ENCODE peak calls at places on chromosomes 5 and 9, in nine cellular contexts. A is effector memory CD4-positive, alpha-beta T cell; X is DMS153; M is GM04504; B is glutamatergic neuron; T is prostate gland; C is iris pigment epithelial cell; U is B cell; F is amygdala. H is an unnamed sample.

GRCh38 chr5:132770476-132771159 is 6.4 kb downstream of the SEPTIN8 start:
- DNase-seq in A (no peak), X (no peak), M (no peak), B (no peak), T (no peak), C (no peak), U (no peak), F (no peak), H (no peak)

GRCh38 chr5:84290161-84290560 is 94.5 kb downstream of the EDIL3 start:
- DNase-seq in A (no peak), X (no peak), M (no peak), B (no peak), T (no peak), C (peak; percentile 41), U (no peak), F (no peak), H (no peak)

GRCh38 chr5:149426931-149427330 is 47.8 kb upstream of the IL17B start:
- DNase-seq in A (no peak), X (no peak), M (no peak), B (no peak), T (no peak), C (peak; percentile 51), U (no peak), F (no peak), H (no peak)

GRCh38 chr5:58800410-58800809 is 217.5 kb downstream of the RAB3C start:
- DNase-seq in A (no peak), X (no peak), M (no peak), B (no peak), T (no peak), C (no peak), U (no peak), F (no peak), H (no peak)

GRCh38 chr5:54093081-54093492 is 217.3 kb downstream of the ARL15 start:
- DNase-seq in A (no peak), X (no peak), M (no peak), B (no peak), T (peak; percentile 6), C (no peak), U (no peak), F (no peak), H (no peak)

GRCh38 chr5:77995793-77996409 is 219.8 kb upstream of the TBCA start:
- DNase-seq in A (no peak), X (peak; percentile 64), M (no peak), B (no peak), T (no peak), C (no peak), U (no peak), F (no peak), H (no peak)

GRCh38 chr5:2193142-2193922 is 310.6 kb upstream of the IRX4 start:
- DNase-seq in A (no peak), X (no peak), M (no peak), B (no peak), T (no peak), C (no peak), U (no peak), F (no peak), H (no peak)

GRCh38 chr9:35749515-35750255 is 598 bp downstream of the RGP1 start:
- DNase-seq in A (peak; percentile 29), X (no peak), M (no peak), B (no peak), T (peak; percentile 20), C (no peak), U (peak; percentile 45), F (no peak), H (no peak)

GRCh38 chr9:88011005-88011766 is 36.9 kb upstream of the CDK20 start:
- DNase-seq in A (no peak), X (no peak), M (no peak), B (no peak), T (no peak), C (peak; percentile 14), U (no peak), F (no peak), H (peak; percentile 55)

GRCh38 chr5:61881821-61882220 is 424.2 kb upstream of the KIF2A start:
- DNase-seq in A (no peak), X (no peak), M (no peak), B (no peak), T (no peak), C (peak; percentile 50), U (no peak), F (peak; percentile 3), H (peak; percentile 13)

GRCh38 chr9:37262410-37262809 is 142.0 kb downstream of the ZCCHC7 start:
- DNase-seq in A (no peak), X (no peak), M (no peak), B (peak; percentile 34), T (no peak), C (peak; percentile 35), U (no peak), F (no peak), H (peak; percentile 12)

GRCh38 chr5:74327339-74327685 is 313.2 kb downstream of the ENC1 start:
- DNase-seq in A (no peak), X (no peak), M (no peak), B (no peak), T (no peak), C (no peak), U (no peak), F (no peak), H (no peak)

GRCh38 chr5:55004728-55005127 is 19.3 kb upstream of the GZMK start:
- DNase-seq in A (no peak), X (no peak), M (no peak), B (no peak), T (no peak), C (peak; percentile 82), U (no peak), F (no peak), H (no peak)

GRCh38 chr9:8567963-8568579 is 768.5 kb upstream of the DMAC1 start:
- DNase-seq in A (no peak), X (no peak), M (no peak), B (no peak), T (no peak), C (no peak), U (no peak), F (no peak), H (no peak)

GRCh38 chr5:129246088-129246487 is 151.5 kb downstream of the ISOC1 start:
- DNase-seq in A (no peak), X (no peak), M (no peak), B (no peak), T (no peak), C (peak; percentile 4), U (no peak), F (no peak), H (no peak)

GRCh38 chr5:167576126-167576525 is 715.3 kb upstream of the WWC1 start:
- DNase-seq in A (no peak), X (no peak), M (no peak), B (no peak), T (no peak), C (no peak), U (no peak), F (no peak), H (no peak)

GRCh38 chr5:103456476-103456875 is 106.1 kb downstream of the NUDT12 start:
- DNase-seq in A (no peak), X (no peak), M (no peak), B (no peak), T (no peak), C (no peak), U (no peak), F (no peak), H (no peak)

GRCh38 chr5:88886252-88886651 is 3.3 kb upstream of the MEF2C start:
- DNase-seq in A (no peak), X (no peak), M (no peak), B (no peak), T (no peak), C (no peak), U (no peak), F (no peak), H (no peak)

GRCh38 chr9:130172161-130172857 is at the start of gene NCS1:
- DNase-seq in A (no peak), X (peak; percentile 9), M (no peak), B (peak; percentile 93), T (peak; percentile 77), C (peak; percentile 72), U (peak; percentile 81), F (peak; percentile 61), H (peak; percentile 99)

GRCh38 chr9:91207889-91208651 is 153.6 kb downstream of the AUH start:
- DNase-seq in A (no peak), X (no peak), M (no peak), B (no peak), T (no peak), C (peak; percentile 82), U (no peak), F (no peak), H (no peak)

GRCh38 chr5:32712463-32713395 is 1.6 kb downstream of the NPR3 start:
- DNase-seq in A (no peak), X (no peak), M (no peak), B (no peak), T (no peak), C (peak; percentile 35), U (no peak), F (no peak), H (peak; percentile 40)

GRCh38 chr9:30967484-30967883 is 1417.0 kb upstream of the ACO1 start:
- DNase-seq in A (no peak), X (no peak), M (no peak), B (no peak), T (no peak), C (no peak), U (no peak), F (no peak), H (no peak)

GRCh38 chr5:109708813-109709212 is 19.1 kb downstream of the MAN2A1 start:
- DNase-seq in A (no peak), X (no peak), M (no peak), B (no peak), T (no peak), C (no peak), U (no peak), F (no peak), H (no peak)

GRCh38 chr9:86315088-86315487 is 32.8 kb upstream of the ISCA1 start:
- DNase-seq in A (no peak), X (no peak), M (no peak), B (no peak), T (no peak), C (no peak), U (no peak), F (no peak), H (no peak)

GRCh38 chr5:10563132-10563939 is 534 bp upstream of the ANKRD33B start:
- DNase-seq in A (peak; percentile 29), X (no peak), M (no peak), B (peak; percentile 52), T (no peak), C (peak; percentile 63), U (peak; percentile 81), F (no peak), H (peak; percentile 75)

GRCh38 chr5:61332891-61333350 is 863 bp downstream of the ZSWIM6 start:
- DNase-seq in A (peak; percentile 22), X (no peak), M (no peak), B (peak; percentile 63), T (peak; percentile 33), C (peak; percentile 80), U (peak; percentile 66), F (no peak), H (peak; percentile 78)

GRCh38 chr5:56900858-56901578 is 8.4 kb upstream of the SETD9 start:
- DNase-seq in A (no peak), X (peak; percentile 3), M (peak; percentile 14), B (no peak), T (peak; percentile 22), C (peak; percentile 26), U (peak; percentile 21), F (no peak), H (peak; percentile 39)